ENCODE peak calls at places on chromosomes 16 and 17, in ten cellular contexts. I, X, U, C, M, F, B, L, W and G are unnamed samples.
A peak's percentile ranks its signal among the peaks of the same experiment; 100 is the strongest.

GRCh38 chr17:63954402-63955063 is 18.2 kb downstream of the SCN4A start:
- DNase-seq in I (no peak), X (no peak), U (peak; percentile 49), C (no peak), M (no peak), F (no peak), B (no peak), L (no peak), W (no peak), G (no peak)

GRCh38 chr17:74351552-74352210 is 10.0 kb downstream of the BTBD17 start:
- DNase-seq in I (no peak), X (no peak), U (no peak), C (peak; percentile 40), M (no peak), F (no peak), B (no peak), L (no peak), W (no peak), G (no peak)

GRCh38 chr16:51321251-51321650 is 170.2 kb upstream of the SALL1 start:
- DNase-seq in I (no peak), X (no peak), U (no peak), C (no peak), M (peak; percentile 25), F (no peak), B (no peak), L (no peak), W (no peak), G (no peak)

GRCh38 chr17:77240976-77241375 is 100.2 kb downstream of the SEC14L1 start:
- DNase-seq in I (no peak), X (no peak), U (no peak), C (no peak), M (no peak), F (no peak), B (no peak), L (no peak), W (no peak), G (no peak)

GRCh38 chr17:28371245-28372202 is at the start of gene SARM1:
- DNase-seq in I (peak; percentile 70), X (peak; percentile 91), U (peak; percentile 92), C (peak; percentile 99), M (peak; percentile 92), F (peak; percentile 95), B (peak; percentile 92), L (peak; percentile 91), W (peak; percentile 85), G (peak; percentile 94)

GRCh38 chr16:12317121-12317810 is 340.7 kb downstream of the SNX29 start:
- DNase-seq in I (no peak), X (no peak), U (no peak), C (no peak), M (no peak), F (no peak), B (no peak), L (no peak), W (no peak), G (no peak)

GRCh38 chr16:53058882-53059281 is 4.1 kb downstream of the CHD9 start:
- DNase-seq in I (no peak), X (no peak), U (no peak), C (no peak), M (no peak), F (no peak), B (no peak), L (no peak), W (no peak), G (no peak)

GRCh38 chr16:57077714-57078113 is 14.7 kb upstream of the CPNE2 start:
- DNase-seq in I (no peak), X (no peak), U (no peak), C (no peak), M (no peak), F (no peak), B (no peak), L (no peak), W (no peak), G (no peak)

GRCh38 chr17:18280239-18280638 is 19.8 kb downstream of the MIEF2 start:
- DNase-seq in I (no peak), X (peak; percentile 16), U (no peak), C (no peak), M (no peak), F (no peak), B (no peak), L (no peak), W (no peak), G (no peak)

GRCh38 chr16:23519282-23519681 is 9.0 kb upstream of the GGA2 start:
- DNase-seq in I (no peak), X (no peak), U (no peak), C (no peak), M (no peak), F (no peak), B (no peak), L (no peak), W (no peak), G (no peak)

GRCh38 chr16:19088341-19088916 is 21.0 kb downstream of the COQ7 start:
- DNase-seq in I (no peak), X (no peak), U (no peak), C (no peak), M (no peak), F (no peak), B (no peak), L (no peak), W (no peak), G (no peak)

GRCh38 chr17:37098910-37099664 is 150.3 kb downstream of the AATF start:
- DNase-seq in I (no peak), X (no peak), U (no peak), C (no peak), M (peak; percentile 17), F (no peak), B (no peak), L (no peak), W (no peak), G (no peak)

GRCh38 chr16:54957403-54957802 is 26.7 kb downstream of the IRX5 start:
- DNase-seq in I (no peak), X (no peak), U (no peak), C (no peak), M (no peak), F (no peak), B (no peak), L (no peak), W (no peak), G (no peak)

GRCh38 chr17:32491371-32492280 is 4.8 kb downstream of the CDK5R1 start:
- DNase-seq in I (no peak), X (peak; percentile 67), U (peak; percentile 68), C (no peak), M (no peak), F (no peak), B (no peak), L (peak; percentile 24), W (no peak), G (peak; percentile 57)

DNA sequence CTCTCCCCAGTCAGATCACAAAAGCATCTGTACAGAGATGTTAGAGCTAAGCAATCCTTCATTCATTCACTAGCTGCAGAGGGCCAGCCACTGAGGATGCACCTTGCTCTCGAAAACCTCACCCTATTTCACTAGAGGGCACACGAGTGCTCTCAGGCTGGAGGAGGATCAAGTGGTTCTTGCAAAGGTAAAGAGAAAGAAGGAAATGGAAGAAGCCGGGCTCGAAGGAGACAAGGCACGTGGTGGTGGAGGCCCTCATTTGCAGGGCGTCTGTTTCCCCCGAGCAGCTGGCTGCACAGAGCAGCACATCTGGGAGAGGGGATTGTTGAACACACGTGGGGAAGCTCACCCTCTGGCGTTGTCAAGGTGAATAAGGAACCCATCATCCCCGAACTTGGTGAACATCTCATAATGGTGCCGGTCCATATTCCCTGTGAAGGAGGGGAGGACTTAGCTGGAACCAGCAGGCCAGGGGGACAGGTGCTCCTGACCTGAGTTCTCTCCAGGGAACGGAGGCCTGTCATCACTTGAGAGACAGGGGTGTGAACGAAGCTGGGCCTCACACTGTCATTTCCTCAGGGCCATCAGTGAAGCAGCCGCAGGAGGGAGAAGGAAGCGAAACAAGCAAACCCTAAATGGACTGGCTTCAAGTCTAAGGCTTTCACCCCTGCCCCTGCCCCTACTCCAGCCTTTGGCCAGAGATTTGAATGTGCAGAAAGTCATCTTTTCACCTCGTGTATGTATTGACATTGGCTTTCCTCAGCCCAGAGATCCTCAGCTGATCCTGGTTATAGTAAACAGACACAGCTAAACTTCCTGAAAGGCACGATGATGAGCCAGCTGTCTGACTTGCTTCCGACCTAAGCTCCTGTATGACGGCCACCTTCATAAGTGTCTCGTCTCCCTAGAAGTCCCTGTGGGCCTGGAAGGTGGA is 27.6 kb downstream of the PRKAR1A start:
- DNase-seq in I (no peak), X (no peak), U (no peak), C (no peak), M (peak; percentile 10), F (no peak), B (no peak), L (no peak), W (no peak), G (no peak)
- TF ChIP-seq CTCF in I (peak; percentile 9), X (no peak), U (peak; percentile 32), C (no peak), M (no peak), F (no peak), B (no peak), L (no peak), W (peak; percentile 42), G (peak; percentile 40)

DNA sequence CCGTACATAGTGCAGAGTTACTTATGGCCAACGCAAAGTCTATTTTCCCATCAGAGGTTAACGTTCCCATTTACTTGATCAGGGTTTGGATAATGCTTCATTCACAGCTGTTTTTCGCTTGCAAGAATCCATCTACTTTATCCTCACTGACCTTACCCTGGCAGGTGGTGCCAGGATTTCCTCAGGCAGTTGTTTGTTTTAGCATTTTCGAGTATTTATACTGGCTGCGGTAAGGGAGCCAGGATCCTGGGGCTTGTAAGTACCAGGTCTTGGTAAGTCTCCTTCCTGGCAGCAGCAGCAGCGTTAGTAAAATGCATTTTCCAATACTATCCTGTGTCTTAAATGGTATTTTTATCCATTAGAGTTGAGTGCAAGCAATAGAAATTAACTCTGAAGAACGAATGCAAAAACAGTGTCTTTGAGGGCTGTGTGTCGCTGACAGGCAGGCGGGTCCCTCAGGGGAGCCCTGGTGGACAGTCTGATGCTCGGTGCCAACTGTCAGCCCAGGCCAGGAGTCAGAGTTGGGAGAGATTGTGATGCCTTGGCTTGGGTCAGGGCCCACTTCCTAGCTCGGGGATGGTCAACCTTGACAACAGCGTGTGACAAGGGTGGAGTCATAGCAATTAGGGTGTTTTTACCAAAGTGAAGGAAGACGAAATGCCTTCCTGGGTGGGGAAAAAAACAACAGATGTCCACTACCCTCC is 92.4 kb upstream of the HSBP1 start:
- DNase-seq in I (no peak), X (no peak), U (no peak), C (peak; percentile 69), M (peak; percentile 38), F (no peak), B (no peak), L (no peak), W (no peak), G (no peak)
- TF ChIP-seq CTCF in I (no peak), X (no peak), U (no peak), C (no peak), M (no peak), F (no peak), B (no peak), L (no peak), W (no peak), G (no peak)

DNA sequence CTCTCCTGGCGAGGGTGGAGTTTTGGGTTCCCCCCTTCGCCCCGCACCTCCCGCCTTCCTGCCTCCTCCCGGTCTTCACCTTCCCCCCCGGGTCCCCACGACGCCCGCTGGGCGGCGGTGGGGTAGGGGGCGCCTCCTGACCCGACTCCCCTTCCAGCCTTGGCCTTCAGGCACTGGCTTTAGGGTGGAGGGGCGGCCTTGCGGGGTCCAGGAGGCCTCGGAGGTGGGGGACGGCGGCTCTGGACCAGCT is 2.4 kb downstream of the SLC16A3 start:
- DNase-seq in I (no peak), X (no peak), U (no peak), C (no peak), M (no peak), F (no peak), B (no peak), L (no peak), W (no peak), G (no peak)
- TF ChIP-seq CTCF in I (no peak), X (no peak), U (no peak), C (peak; percentile 48), M (peak; percentile 3), F (no peak), B (no peak), L (no peak), W (no peak), G (no peak)

GRCh38 chr17:44775136-44775837 is 16.5 kb downstream of the ADAM11 start:
- DNase-seq in I (peak; percentile 96), X (peak; percentile 98), U (peak; percentile 99), C (peak; percentile 98), M (peak; percentile 98), F (peak; percentile 98), B (peak; percentile 97), L (peak; percentile 98), W (peak; percentile 97), G (peak; percentile 97)
- TF ChIP-seq CTCF in I (no peak), X (peak; percentile 3), U (no peak), C (peak; percentile 66), M (no peak), F (peak; percentile 7), B (peak; percentile 36), L (no peak), W (no peak), G (no peak)